ENCODE peak calls at places on chromosomes 13 and 19, in nine cellular contexts. H is MM.1S, L is heart right ventricle, Q is cardiac muscle cell, X is GM23248, M is transverse colon, B is ascending aorta, U is tibial nerve, G is upper lobe of left lung. R is an unnamed sample.

GRCh38 chr13:21242236-21242635 is 65.8 kb downstream of the MRPL57 start:
- DNase-seq in H (no peak), L (no peak), Q (peak; percentile 39), X (no peak), M (no peak), B (no peak), U (no peak), G (no peak), R (no peak)

GRCh38 chr13:74128171-74128767 is 5.9 kb downstream of the KLF12 start:
- DNase-seq in H (no peak), L (no peak), Q (peak; percentile 36), X (peak; percentile 65), M (no peak), B (no peak), U (no peak), G (no peak), R (peak; percentile 16)

GRCh38 chr19:55156202-55157063 is 1.1 kb downstream of the TNNI3 start:
- DNase-seq in H (no peak), L (peak; percentile 70), Q (peak; percentile 87), X (peak; percentile 54), M (peak; percentile 74), B (no peak), U (no peak), G (peak; percentile 89), R (no peak)

GRCh38 chr19:10713317-10713716 is 4.6 kb upstream of the DNM2 start:
- DNase-seq in H (no peak), L (no peak), Q (no peak), X (no peak), M (peak; percentile 84), B (no peak), U (no peak), G (no peak), R (no peak)

GRCh38 chr13:21010621-21011020 is 50.8 kb downstream of the LATS2 start:
- DNase-seq in H (no peak), L (no peak), Q (no peak), X (peak; percentile 39), M (no peak), B (no peak), U (no peak), G (no peak), R (no peak)

GRCh38 chr13:32585625-32586021 is 629 bp upstream of the PDS5B start:
- DNase-seq in H (no peak), L (no peak), Q (peak; percentile 22), X (no peak), M (no peak), B (no peak), U (no peak), G (no peak), R (no peak)

GRCh38 chr13:38804536-38804935 is 117.7 kb downstream of the FREM2 start:
- DNase-seq in H (no peak), L (no peak), Q (no peak), X (peak; percentile 30), M (no peak), B (no peak), U (no peak), G (no peak), R (no peak)

GRCh38 chr13:71254384-71254783 is 612.6 kb downstream of the DACH1 start:
- DNase-seq in H (no peak), L (no peak), Q (no peak), X (no peak), M (no peak), B (no peak), U (no peak), G (no peak), R (no peak)

GRCh38 chr19:47644743-47645499 is 36.0 kb downstream of the BICRA start:
- DNase-seq in H (no peak), L (no peak), Q (no peak), X (no peak), M (no peak), B (no peak), U (no peak), G (no peak), R (no peak)

GRCh38 chr13:70523622-70524021 is 415.4 kb upstream of the KLHL1 start:
- DNase-seq in H (no peak), L (peak; percentile 6), Q (no peak), X (no peak), M (no peak), B (no peak), U (peak; percentile 10), G (no peak), R (no peak)

GRCh38 chr13:21012211-21012610 is 49.2 kb downstream of the LATS2 start:
- DNase-seq in H (no peak), L (no peak), Q (no peak), X (no peak), M (no peak), B (no peak), U (no peak), G (no peak), R (peak; percentile 63)

GRCh38 chr19:4831351-4832340 is at the start of gene TICAM1:
- DNase-seq in H (peak; percentile 82), L (peak; percentile 77), Q (peak; percentile 32), X (peak; percentile 86), M (peak; percentile 90), B (peak; percentile 83), U (peak; percentile 35), G (peak; percentile 96), R (no peak)

GRCh38 chr13:102903659-102904407 is 58.0 kb downstream of the ERCC5 start:
- DNase-seq in H (no peak), L (no peak), Q (peak; percentile 34), X (peak; percentile 45), M (no peak), B (no peak), U (no peak), G (no peak), R (no peak)

GRCh38 chr13:113338451-113338850 is 25.5 kb downstream of the GRTP1 start:
- DNase-seq in H (no peak), L (no peak), Q (no peak), X (no peak), M (no peak), B (no peak), U (no peak), G (peak; percentile 24), R (no peak)

GRCh38 chr19:4454952-4455738 is 2.4 kb downstream of the UBXN6 start:
- DNase-seq in H (no peak), L (no peak), Q (no peak), X (peak; percentile 89), M (no peak), B (peak; percentile 62), U (no peak), G (peak; percentile 73), R (no peak)

GRCh38 chr13:106230450-106230849 is 305.0 kb downstream of the EFNB2 start:
- DNase-seq in H (no peak), L (no peak), Q (no peak), X (peak; percentile 31), M (no peak), B (no peak), U (no peak), G (no peak), R (peak; percentile 23)

GRCh38 chr13:103097366-103097928 is 31.2 kb upstream of the SLC10A2 start:
- DNase-seq in H (no peak), L (no peak), Q (no peak), X (no peak), M (no peak), B (no peak), U (no peak), G (no peak), R (no peak)

DNA sequence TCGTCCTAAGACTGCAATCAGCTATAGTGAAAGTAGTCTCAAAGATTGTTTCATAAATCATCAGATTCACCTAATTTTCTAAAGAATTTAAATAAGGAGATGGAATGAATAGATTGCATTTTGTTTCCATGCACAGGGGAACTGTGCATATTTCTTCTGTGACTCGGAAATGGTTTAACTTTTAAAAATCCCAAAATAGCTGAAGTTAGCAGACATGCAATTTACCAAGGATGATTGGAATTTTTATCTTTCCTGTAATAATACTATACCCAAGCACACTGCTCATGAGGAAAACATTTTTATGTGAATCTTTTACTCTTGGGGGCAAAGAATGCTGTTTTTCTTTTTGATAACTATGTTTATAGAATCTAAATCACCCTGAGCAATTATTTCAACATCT is 15.0 kb upstream of the LMO7 start:
- DNase-seq in H (no peak), L (no peak), Q (no peak), X (peak; percentile 72), M (no peak), B (no peak), U (no peak), G (no peak), R (peak; percentile 43)
- H3K4me3 ChIP-seq in H (no peak overlapping the region), L (no peak overlapping the region), Q (no peak overlapping the region), X (peak overlapping the region; percentile 56), M (no peak overlapping the region), B (no peak overlapping the region), U (no peak overlapping the region), G (no peak overlapping the region), R (no peak overlapping the region)

DNA sequence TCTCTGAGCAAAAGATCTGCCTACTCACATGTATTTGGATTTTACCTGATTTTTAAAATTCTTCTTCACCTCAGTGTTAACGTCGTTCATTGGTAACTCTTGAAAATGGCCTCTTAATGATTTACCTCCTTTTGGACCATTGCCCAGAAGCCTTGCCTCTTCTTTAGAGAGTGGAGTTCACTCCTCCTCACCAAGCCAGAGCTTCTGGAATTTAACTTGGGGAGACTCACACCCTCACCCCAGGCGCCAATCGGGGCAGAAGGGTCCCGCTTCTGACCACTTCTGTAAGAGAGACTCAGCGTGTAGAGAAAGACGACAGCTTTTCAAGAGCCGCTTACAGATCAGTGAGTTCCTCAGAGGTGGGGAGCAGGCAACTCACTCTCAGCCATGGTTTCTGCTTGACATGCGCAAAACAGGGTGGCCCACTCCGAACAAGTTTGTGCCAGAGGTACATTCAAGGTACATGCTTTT is 2.7 kb downstream of the PNMA8C start:
- DNase-seq in H (no peak), L (no peak), Q (peak; percentile 55), X (peak; percentile 51), M (no peak), B (no peak), U (no peak), G (no peak), R (no peak)
- H3K27ac ChIP-seq in H (no peak overlapping the region), L (peak overlapping the region; percentile 75), Q (peak overlapping the region; percentile 86), X (no peak overlapping the region), M (peak overlapping the region; percentile 41), B (peak overlapping the region; percentile 59), U (no peak overlapping the region), G (no peak overlapping the region), R (no peak overlapping the region)

GRCh38 chr19:9187191-9187590 is 8.4 kb downstream of the OR7D2 start:
- DNase-seq in H (no peak), L (no peak), Q (no peak), X (no peak), M (no peak), B (no peak), U (no peak), G (no peak), R (no peak)
- H3K9me3 ChIP-seq in H (no peaks in the 10 kb centered on the region), L (peaks cover 8% of the 10 kb centered on the region), Q (no peaks in the 10 kb centered on the region), X (no peaks in the 10 kb centered on the region), M (no peaks in the 10 kb centered on the region), B (no peaks in the 10 kb centered on the region), U (no peaks in the 10 kb centered on the region), G (no peaks in the 10 kb centered on the region), R (peaks cover 24% of the 10 kb centered on the region)

DNA sequence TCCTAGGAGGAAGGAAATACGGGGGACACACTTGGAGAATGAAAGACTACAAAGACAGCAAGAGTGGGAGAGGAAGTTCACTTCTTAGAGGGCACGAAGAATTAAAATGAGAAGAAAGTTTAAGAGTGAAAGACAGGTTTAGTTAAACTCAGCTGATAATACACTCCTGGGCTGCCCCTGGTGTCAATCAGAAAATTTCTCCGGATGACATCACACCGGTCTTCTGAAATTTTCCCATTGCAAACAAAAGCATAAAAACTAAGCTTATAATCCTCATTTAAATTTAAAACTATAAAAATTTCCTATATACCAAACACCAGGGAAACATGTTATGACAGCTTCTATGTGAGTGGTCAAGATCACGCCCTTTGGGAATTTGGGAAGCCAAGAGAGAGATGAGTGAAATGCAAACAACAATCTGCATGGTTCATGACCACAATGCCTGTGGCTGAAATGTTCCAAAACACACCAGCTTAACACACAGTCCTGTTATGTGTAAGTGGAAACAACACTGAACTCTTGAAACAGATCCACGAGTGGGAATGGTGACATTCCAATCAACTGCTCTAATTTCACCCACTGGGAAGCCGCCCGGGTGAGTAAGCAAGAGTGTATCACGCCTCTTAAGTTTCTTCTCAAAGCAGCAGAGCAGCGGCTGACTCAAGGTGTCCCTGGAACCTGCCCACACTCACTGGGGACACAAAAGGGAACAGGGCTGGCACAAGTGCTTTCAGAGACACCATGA is 49.0 kb downstream of the BRD4 start:
- DNase-seq in H (no peak), L (no peak), Q (peak; percentile 19), X (peak; percentile 92), M (no peak), B (peak; percentile 85), U (no peak), G (no peak), R (peak; percentile 33)
- H3K4me3 ChIP-seq in H (no peak overlapping the region), L (no peak overlapping the region), Q (no peak overlapping the region), X (no peak overlapping the region), M (no peak overlapping the region), B (no peak overlapping the region), U (no peak overlapping the region), G (no peak overlapping the region), R (no peak overlapping the region)

R was measured in AG04450.